ENCODE peak calls at places on chromosomes 3 and 15, in ten cellular contexts. D is transverse colon, C is SK-N-SH, O is HCT116, S is H1, M is Panc1, T is sigmoid colon, L is K562, J is esophagus muscularis mucosa, A is HepG2. V is an unnamed sample.

GRCh38 chr3:159149633-159150032 is 347.8 kb downstream of the MFSD1 start:
- DNase-seq in J (no peak), D (no peak), M (no peak), L (no peak), S (no peak), O (no peak), T (no peak), A (no peak), C (no peak), V (no peak)

GRCh38 chr15:63044077-63044644 is 1.6 kb downstream of the TPM1 start:
- DNase-seq in M (no peak), C (no peak), S (no peak), O (no peak), A (no peak), D (no peak), J (no peak), L (no peak), T (no peak), V (no peak)

GRCh38 chr3:127013758-127014535 is 31.0 kb downstream of the PLXNA1 start:
- DNase-seq in S (no peak), O (no peak), J (no peak), T (no peak), L (no peak), A (no peak), C (no peak), M (no peak), D (no peak), V (no peak)

GRCh38 chr3:185308126-185308754 is 54.4 kb upstream of the EHHADH start:
- DNase-seq in J (no peak), D (peak; percentile 63), O (peak; percentile 51), S (peak; percentile 34), T (no peak), C (peak; percentile 44), A (peak; percentile 71), L (peak; percentile 62), M (peak; percentile 45), V (peak; percentile 72)

GRCh38 chr3:16179261-16179660 is 4.8 kb downstream of the GALNT15 start:
- DNase-seq in T (no peak), O (no peak), J (peak; percentile 77), M (no peak), L (no peak), D (no peak), C (no peak), A (no peak), S (no peak), V (no peak)

GRCh38 chr3:34382859-34383258 is 584.4 kb downstream of the PDCD6IP start:
- DNase-seq in J (no peak), L (no peak), A (no peak), D (no peak), S (no peak), O (no peak), M (no peak), C (no peak), T (no peak), V (no peak)

GRCh38 chr3:186002884-186003472 is 65.2 kb upstream of the TRA2B start:
- DNase-seq in J (no peak), S (peak; percentile 10), O (peak; percentile 31), C (peak; percentile 30), M (no peak), A (peak; percentile 35), L (peak; percentile 33), D (no peak), T (no peak), V (no peak)

GRCh38 chr3:155739154-155739553 is 5.7 kb downstream of the PLCH1 start:
- DNase-seq in C (no peak), O (no peak), A (peak; percentile 43), J (no peak), S (no peak), L (peak; percentile 29), D (no peak), T (no peak), M (no peak), V (no peak)

GRCh38 chr3:30681276-30682211 is 75.1 kb downstream of the TGFBR2 start:
- DNase-seq in D (no peak), C (peak; percentile 65), J (no peak), O (no peak), T (peak; percentile 84), S (no peak), M (no peak), L (no peak), A (no peak), V (no peak)

GRCh38 chr3:14235003-14235876 is 56.6 kb downstream of the LSM3 start:
- DNase-seq in O (no peak), J (no peak), L (no peak), C (no peak), S (no peak), A (no peak), T (no peak), M (no peak), D (peak; percentile 74), V (no peak)

GRCh38 chr3:100221159-100221558 is 39.6 kb upstream of the TBC1D23 start:
- DNase-seq in D (no peak), T (no peak), J (no peak), L (no peak), A (no peak), S (no peak), M (no peak), C (no peak), O (no peak), V (no peak)

GRCh38 chr3:149539491-149539890 is 65.0 kb downstream of the TM4SF4 start:
- DNase-seq in O (no peak), L (no peak), M (no peak), D (no peak), S (no peak), J (no peak), T (no peak), A (no peak), C (no peak), V (no peak)
- TF ChIP-seq POLR2AphosphoS5 in O (no peak), L (no peak), M (no peak), D (no peak), S (no peak), J (no peak), T (no peak), A (no peak), C (no peak), V (no peak)

GRCh38 chr3:137767146-137768020 is 3.3 kb downstream of the SOX14 start:
- DNase-seq in C (peak; percentile 40), A (no peak), T (no peak), D (no peak), S (peak; percentile 78), J (peak; percentile 88), O (no peak), M (no peak), L (no peak), V (no peak)
- H3K4me3 ChIP-seq in C (peak overlapping the region; percentile 37), A (no peak overlapping the region), T (peak overlapping the region; percentile 30), D (peak overlapping the region; percentile 46), S (peak overlapping the region; percentile 20), J (peak overlapping the region; percentile 48), O (no peak overlapping the region), M (peak overlapping the region; percentile 37), L (no peak overlapping the region), V (no peak overlapping the region)

DNA sequence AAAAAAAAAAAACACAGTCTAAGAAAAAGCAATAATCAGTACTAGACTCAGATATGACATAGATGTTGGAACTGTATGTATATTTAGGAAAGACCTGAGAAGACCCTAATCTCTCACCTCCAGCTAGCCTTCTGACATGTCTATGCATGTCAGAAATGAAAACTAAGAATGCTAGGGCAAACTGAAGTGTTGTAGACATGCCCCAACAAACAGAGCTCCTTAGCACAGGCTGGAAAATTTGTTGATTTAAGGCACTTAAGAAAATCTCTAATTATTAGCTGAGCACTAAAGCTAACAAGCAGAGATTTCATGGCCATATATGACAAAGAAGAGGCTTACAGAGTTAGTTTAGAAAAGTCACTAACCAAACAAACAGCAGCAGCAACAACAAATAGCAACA is 45.5 kb upstream of the PRSS50 start:
- DNase-seq in L (no peak), O (no peak), J (no peak), C (no peak), T (no peak), D (no peak), A (no peak), M (no peak), S (no peak), V (no peak)
- H3K9me3 ChIP-seq in L (peaks cover 2% of the 10 kb centered on the region), O (no peaks in the 10 kb centered on the region), J (peaks cover 45% of the 10 kb centered on the region), C (peaks cover 4% of the 10 kb centered on the region), T (peaks cover 8% of the 10 kb centered on the region), D (peaks cover 15% of the 10 kb centered on the region), A (no peaks in the 10 kb centered on the region), M (no peaks in the 10 kb centered on the region), S (peaks cover 11% of the 10 kb centered on the region), V (no peaks in the 10 kb centered on the region)

DNA sequence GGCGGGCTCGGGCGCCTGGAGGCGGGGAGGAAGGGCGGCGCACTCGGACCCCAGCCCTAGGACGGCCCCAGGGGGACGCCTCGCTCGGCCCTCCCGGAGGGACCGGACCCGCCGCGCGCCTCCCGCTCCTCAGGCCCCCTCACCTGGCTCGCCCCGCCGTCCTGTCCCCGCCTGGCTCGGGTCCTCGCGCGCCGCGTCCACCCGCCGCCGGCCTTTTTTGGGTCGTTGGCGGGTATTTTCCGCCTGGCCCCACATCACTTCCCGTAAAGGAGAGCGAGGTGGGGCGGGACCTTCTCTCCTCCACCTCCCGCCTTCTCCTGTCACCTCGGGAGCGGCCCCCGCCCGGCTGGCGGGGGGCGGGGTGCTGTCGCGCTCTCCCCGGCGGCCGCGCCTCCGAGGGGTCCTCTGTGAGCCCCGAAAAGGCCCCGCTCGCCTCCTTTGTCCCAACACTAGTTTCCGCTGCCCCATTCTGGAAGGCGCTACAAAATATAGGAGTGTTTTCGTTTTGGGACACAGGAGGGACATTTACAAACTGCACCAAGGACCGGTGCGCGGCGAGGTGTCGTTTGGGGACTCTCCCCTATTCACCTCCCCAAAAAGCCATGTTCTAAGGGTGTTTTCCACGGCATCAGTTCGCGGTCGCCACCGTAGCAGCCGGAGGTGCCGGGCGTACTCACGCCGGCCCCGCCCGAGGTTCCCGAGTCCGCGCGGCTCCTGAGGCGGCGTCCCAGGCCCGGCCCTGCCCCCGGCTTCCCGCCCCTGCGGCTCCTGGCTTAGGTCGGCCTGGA is at the start of gene RAB27A:
- DNase-seq in L (peak; percentile 90), A (peak; percentile 64), T (peak; percentile 85), S (no peak), O (peak; percentile 28), J (no peak), C (peak; percentile 85), M (no peak), D (peak; percentile 84), V (no peak)
- TF ChIP-seq POLR2AphosphoS5 in L (peak; percentile 17), A (no peak), T (peak; percentile 48), S (no peak), O (no peak), J (peak; percentile 59), C (no peak), M (no peak), D (peak; percentile 52), V (no peak)

GRCh38 chr3:53159415-53160135 is 1.4 kb upstream of the PRKCD start:
- DNase-seq in O (no peak), D (peak; percentile 91), A (peak; percentile 95), C (no peak), M (no peak), J (no peak), T (no peak), S (no peak), L (no peak), V (no peak)
- H3K4me3 ChIP-seq in O (peak overlapping the region; percentile 90), D (peak overlapping the region; percentile 84), A (peak overlapping the region; percentile 97), C (no peak overlapping the region), M (no peak overlapping the region), J (no peak overlapping the region), T (no peak overlapping the region), S (no peak overlapping the region), L (no peak overlapping the region), V (no peak overlapping the region)

GRCh38 chr15:21261965-21262850 is 178.1 kb downstream of the POTEB3 start:
- DNase-seq in L (no peak), T (peak; percentile 64), J (no peak), M (no peak), C (peak; percentile 9), S (no peak), D (no peak), O (no peak), A (no peak), V (no peak)
- H3K9me3 ChIP-seq in L (no peaks in the 10 kb centered on the region), T (no peaks in the 10 kb centered on the region), J (no peaks in the 10 kb centered on the region), M (no peaks in the 10 kb centered on the region), C (no peaks in the 10 kb centered on the region), S (peaks cover 24% of the 10 kb centered on the region), D (no peaks in the 10 kb centered on the region), O (peaks cover 13% of the 10 kb centered on the region), A (no peaks in the 10 kb centered on the region), V (no peaks in the 10 kb centered on the region)

GRCh38 chr3:160739079-160739478 is 17.0 kb upstream of the PPM1L start:
- DNase-seq in L (no peak), C (no peak), A (no peak), O (no peak), T (no peak), M (no peak), D (no peak), J (no peak), S (no peak), V (no peak)
- TF ChIP-seq POLR2AphosphoS5 in L (no peak), C (no peak), A (no peak), O (no peak), T (no peak), M (no peak), D (no peak), J (peak; percentile 24), S (no peak), V (no peak)